ENCODE peak calls at places on chromosomes 11 and 22, in six cellular contexts. One of them, this sample, is unnamed.

GRCh38 chr11:104653011-104653806 is 245.1 kb downstream of the CASP12 start:
- DNase-seq in H1: no peak
- DNase-seq in gastrocnemius medialis: no peak
- DNase-seq in neural crest cell: no peak
- DNase-seq in body of pancreas: no peak
- DNase-seq in K562: no peak
- DNase-seq in this sample: no peak

GRCh38 chr11:111427471-111427912 is 48.4 kb upstream of the POU2AF1 start:
- DNase-seq in H1: no peak
- DNase-seq in gastrocnemius medialis: no peak
- DNase-seq in neural crest cell: no peak
- DNase-seq in body of pancreas: peak
- DNase-seq in K562: no peak
- DNase-seq in this sample: no peak

GRCh38 chr11:47987781-47988180 is 7.4 kb downstream of the PTPRJ start:
- DNase-seq in H1: no peak
- DNase-seq in gastrocnemius medialis: no peak
- DNase-seq in neural crest cell: no peak
- DNase-seq in body of pancreas: no peak
- DNase-seq in K562: no peak
- DNase-seq in this sample: no peak

GRCh38 chr11:27673979-27674663 is 26.1 kb downstream of the BDNF start:
- DNase-seq in H1: no peak
- DNase-seq in gastrocnemius medialis: no peak
- DNase-seq in neural crest cell: no peak
- DNase-seq in body of pancreas: no peak
- DNase-seq in K562: no peak
- DNase-seq in this sample: no peak

GRCh38 chr22:49672013-49672516 is 155.6 kb downstream of the BRD1 start:
- DNase-seq in H1: no peak
- DNase-seq in gastrocnemius medialis: no peak
- DNase-seq in neural crest cell: no peak
- DNase-seq in body of pancreas: no peak
- DNase-seq in K562: no peak
- DNase-seq in this sample: no peak

GRCh38 chr22:20013382-20013871 is 3.2 kb downstream of the ARVCF start:
- DNase-seq in H1: peak
- DNase-seq in gastrocnemius medialis: peak
- DNase-seq in neural crest cell: peak
- DNase-seq in body of pancreas: peak
- DNase-seq in K562: peak
- DNase-seq in this sample: peak

GRCh38 chr22:28283025-28283654 is 364.1 kb upstream of the PITPNB start:
- DNase-seq in H1: no peak
- DNase-seq in gastrocnemius medialis: no peak
- DNase-seq in neural crest cell: no peak
- DNase-seq in body of pancreas: no peak
- DNase-seq in K562: no peak
- DNase-seq in this sample: no peak

GRCh38 chr11:80632156-80632555 is 1191.3 kb upstream of the TENM4 start:
- DNase-seq in H1: no peak
- DNase-seq in gastrocnemius medialis: no peak
- DNase-seq in neural crest cell: no peak
- DNase-seq in body of pancreas: no peak
- DNase-seq in K562: no peak
- DNase-seq in this sample: no peak

GRCh38 chr11:128715691-128716153 is 21.9 kb downstream of the FLI1 start:
- DNase-seq in H1: no peak
- DNase-seq in gastrocnemius medialis: no peak
- DNase-seq in neural crest cell: no peak
- DNase-seq in body of pancreas: no peak
- DNase-seq in K562: no peak
- DNase-seq in this sample: no peak

GRCh38 chr22:30868663-30869385 is 99.8 kb downstream of the MORC2 start:
- DNase-seq in H1: no peak
- DNase-seq in gastrocnemius medialis: no peak
- DNase-seq in neural crest cell: no peak
- DNase-seq in body of pancreas: no peak
- DNase-seq in K562: no peak
- DNase-seq in this sample: no peak

GRCh38 chr22:27989758-27990450 is 70.8 kb upstream of the PITPNB start:
- DNase-seq in H1: no peak
- DNase-seq in gastrocnemius medialis: no peak
- DNase-seq in neural crest cell: no peak
- DNase-seq in body of pancreas: no peak
- DNase-seq in K562: no peak
- DNase-seq in this sample: no peak

GRCh38 chr11:17508306-17508705 is 31.7 kb upstream of the ABCC8 start:
- DNase-seq in H1: no peak
- DNase-seq in gastrocnemius medialis: no peak
- DNase-seq in neural crest cell: no peak
- DNase-seq in body of pancreas: no peak
- DNase-seq in K562: no peak
- DNase-seq in this sample: no peak

GRCh38 chr22:30249049-30250038 is 2.8 kb upstream of the LIF start:
- DNase-seq in H1: no peak
- DNase-seq in gastrocnemius medialis: no peak
- DNase-seq in neural crest cell: no peak
- DNase-seq in body of pancreas: no peak
- DNase-seq in K562: peak
- DNase-seq in this sample: peak

GRCh38 chr11:45105233-45105992 is 41.0 kb upstream of the PRDM11 start:
- DNase-seq in H1: peak
- DNase-seq in gastrocnemius medialis: peak
- DNase-seq in neural crest cell: peak
- DNase-seq in body of pancreas: peak
- DNase-seq in K562: peak
- DNase-seq in this sample: peak

GRCh38 chr11:1756791-1757771 is 6.6 kb downstream of the CTSD start:
- DNase-seq in H1: no peak
- DNase-seq in gastrocnemius medialis: no peak
- DNase-seq in neural crest cell: no peak
- DNase-seq in body of pancreas: no peak
- DNase-seq in K562: no peak
- DNase-seq in this sample: no peak

GRCh38 chr11:76512851-76513653 is 68.2 kb downstream of the EMSY start:
- DNase-seq in H1: no peak
- DNase-seq in gastrocnemius medialis: no peak
- DNase-seq in neural crest cell: no peak
- DNase-seq in body of pancreas: no peak
- DNase-seq in K562: no peak
- DNase-seq in this sample: no peak

GRCh38 chr11:101584651-101585050 is 844 bp upstream of the TRPC6 start:
- DNase-seq in H1: no peak
- DNase-seq in gastrocnemius medialis: no peak
- DNase-seq in neural crest cell: no peak
- DNase-seq in body of pancreas: no peak
- DNase-seq in K562: no peak
- DNase-seq in this sample: peak

GRCh38 chr22:44472583-44472982 is 25.4 kb downstream of the RTL6 start:
- DNase-seq in H1: no peak
- DNase-seq in gastrocnemius medialis: no peak
- DNase-seq in neural crest cell: no peak
- DNase-seq in body of pancreas: no peak
- DNase-seq in K562: no peak
- DNase-seq in this sample: no peak

GRCh38 chr22:44475706-44476105 is 22.3 kb downstream of the RTL6 start:
- DNase-seq in H1: no peak
- DNase-seq in gastrocnemius medialis: no peak
- DNase-seq in neural crest cell: no peak
- DNase-seq in body of pancreas: no peak
- DNase-seq in K562: no peak
- DNase-seq in this sample: no peak

GRCh38 chr22:44473580-44473979 is 24.5 kb downstream of the RTL6 start:
- DNase-seq in H1: no peak
- DNase-seq in gastrocnemius medialis: no peak
- DNase-seq in neural crest cell: no peak
- DNase-seq in body of pancreas: no peak
- DNase-seq in K562: no peak
- DNase-seq in this sample: no peak

GRCh38 chr22:44473166-44473565 is 24.9 kb downstream of the RTL6 start:
- DNase-seq in H1: no peak
- DNase-seq in gastrocnemius medialis: no peak
- DNase-seq in neural crest cell: no peak
- DNase-seq in body of pancreas: no peak
- DNase-seq in K562: no peak
- DNase-seq in this sample: no peak
- TF ChIP-seq CTCF in H1: no peak
- TF ChIP-seq CTCF in gastrocnemius medialis: no peak
- TF ChIP-seq CTCF in neural crest cell: no peak
- TF ChIP-seq CTCF in body of pancreas: no peak
- TF ChIP-seq CTCF in K562: no peak
- TF ChIP-seq CTCF in this sample: no peak

GRCh38 chr11:94835571-94835970 is 67.4 kb downstream of the AMOTL1 start:
- DNase-seq in H1: no peak
- DNase-seq in gastrocnemius medialis: no peak
- DNase-seq in neural crest cell: no peak
- DNase-seq in body of pancreas: no peak
- DNase-seq in K562: no peak
- DNase-seq in this sample: no peak

GRCh38 chr11:94844031-94844430 is 75.9 kb downstream of the AMOTL1 start:
- DNase-seq in H1: no peak
- DNase-seq in gastrocnemius medialis: no peak
- DNase-seq in neural crest cell: no peak
- DNase-seq in body of pancreas: no peak
- DNase-seq in K562: no peak
- DNase-seq in this sample: no peak

GRCh38 chr11:94838027-94838610 is 70.0 kb downstream of the AMOTL1 start:
- DNase-seq in H1: no peak
- DNase-seq in gastrocnemius medialis: no peak
- DNase-seq in neural crest cell: no peak
- DNase-seq in body of pancreas: no peak
- DNase-seq in K562: no peak
- DNase-seq in this sample: no peak

GRCh38 chr11:94837317-94837716 is 69.2 kb downstream of the AMOTL1 start:
- DNase-seq in H1: no peak
- DNase-seq in gastrocnemius medialis: no peak
- DNase-seq in neural crest cell: no peak
- DNase-seq in body of pancreas: no peak
- DNase-seq in K562: no peak
- DNase-seq in this sample: no peak

DNA sequence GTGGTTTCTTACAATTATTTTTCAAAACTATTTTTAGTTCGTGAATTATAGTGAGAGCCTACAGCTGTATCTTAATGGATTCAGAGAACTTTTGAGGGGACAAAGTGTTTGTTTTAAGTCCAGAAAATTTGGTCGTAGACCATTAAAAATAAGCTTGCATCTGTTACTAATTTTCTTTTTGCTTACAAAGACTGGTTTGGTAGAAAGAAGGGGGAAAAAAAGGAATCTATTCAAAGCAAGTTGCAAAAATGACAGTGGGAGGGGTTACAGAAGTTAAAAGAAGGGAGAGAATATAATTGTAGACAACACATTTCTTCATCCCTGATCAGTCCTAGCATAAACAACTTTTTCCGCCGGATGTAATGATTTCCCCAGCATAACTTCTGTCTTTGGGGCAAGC is 72.1 kb downstream of the AMOTL1 start:
- DNase-seq in H1: no peak
- DNase-seq in gastrocnemius medialis: no peak
- DNase-seq in neural crest cell: no peak
- DNase-seq in body of pancreas: no peak
- DNase-seq in K562: no peak
- DNase-seq in this sample: no peak
- TF ChIP-seq CTCF in H1: no peak
- TF ChIP-seq CTCF in gastrocnemius medialis: no peak
- TF ChIP-seq CTCF in neural crest cell: no peak
- TF ChIP-seq CTCF in body of pancreas: no peak
- TF ChIP-seq CTCF in K562: no peak
- TF ChIP-seq CTCF in this sample: no peak

DNA sequence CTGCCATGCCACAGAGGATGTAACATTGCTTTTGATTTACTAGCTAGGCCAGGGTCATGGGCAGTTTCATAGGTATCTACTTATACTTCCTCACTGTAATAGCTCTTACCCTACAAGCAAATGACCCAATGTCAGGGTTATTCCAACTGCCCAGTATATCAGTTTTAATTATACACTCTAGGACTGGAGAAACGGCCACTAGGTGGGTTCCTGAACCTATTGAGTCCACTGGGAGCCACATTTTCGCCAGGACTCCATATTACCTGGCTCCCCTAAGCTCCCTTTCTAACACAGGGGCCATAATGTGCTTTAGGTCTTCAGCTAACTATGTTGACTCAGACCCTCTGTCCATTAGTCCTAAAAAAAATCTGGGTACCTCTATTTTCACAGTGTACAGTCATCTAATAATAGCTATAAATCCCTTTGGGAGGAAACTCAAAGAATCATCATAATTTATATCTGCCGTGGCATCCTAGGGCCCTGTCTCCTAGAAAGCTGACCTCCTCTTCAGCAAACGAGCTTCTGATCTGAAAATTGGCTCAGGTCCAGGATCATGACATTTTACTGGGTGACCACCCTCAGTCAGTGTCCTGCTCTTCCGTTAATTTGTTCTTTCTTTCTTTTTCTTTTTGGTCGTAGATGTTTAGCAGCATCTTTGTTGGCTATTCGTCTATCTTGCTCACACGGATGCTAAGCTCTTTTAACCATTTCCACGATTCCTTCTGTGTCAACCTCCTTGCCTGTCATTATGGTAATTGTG is 244.3 kb downstream of the FAM76B start:
- DNase-seq in H1: no peak
- DNase-seq in gastrocnemius medialis: no peak
- DNase-seq in neural crest cell: no peak
- DNase-seq in body of pancreas: no peak
- DNase-seq in K562: no peak
- DNase-seq in this sample: no peak
- TF ChIP-seq CTCF in H1: peak
- TF ChIP-seq CTCF in gastrocnemius medialis: no peak
- TF ChIP-seq CTCF in neural crest cell: no peak
- TF ChIP-seq CTCF in body of pancreas: no peak
- TF ChIP-seq CTCF in K562: no peak
- TF ChIP-seq CTCF in this sample: no peak

DNA sequence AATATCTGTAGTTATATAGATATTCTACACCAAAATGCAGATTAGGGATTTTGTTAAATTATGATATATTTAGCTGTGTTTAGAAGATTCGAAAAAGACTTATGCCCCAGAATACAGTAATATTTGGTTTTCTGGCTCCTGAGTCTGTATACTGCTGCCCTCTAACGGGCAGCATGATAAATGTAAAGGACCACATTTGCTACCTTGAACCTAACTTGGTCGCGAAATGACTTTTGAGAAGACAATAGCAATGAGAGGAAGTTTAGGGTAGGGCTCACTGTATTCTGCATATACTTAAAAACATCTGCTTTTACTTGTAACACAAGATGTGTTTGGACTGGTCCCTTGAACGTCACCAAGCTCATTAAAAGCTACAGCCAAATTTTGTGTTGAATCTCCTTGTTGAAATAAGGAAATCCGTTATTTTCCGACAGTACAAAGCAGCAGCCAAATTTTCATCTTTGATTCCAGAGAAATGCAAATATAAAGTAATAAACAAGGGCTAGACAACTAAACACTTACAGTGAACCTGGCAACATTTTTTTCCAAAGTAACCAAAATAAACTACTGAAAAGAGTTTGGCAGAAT is 309.1 kb downstream of the SWAP70 start:
- DNase-seq in H1: no peak
- DNase-seq in gastrocnemius medialis: no peak
- DNase-seq in neural crest cell: no peak
- DNase-seq in body of pancreas: peak
- DNase-seq in K562: peak
- DNase-seq in this sample: no peak
- TF ChIP-seq CTCF in H1: peak
- TF ChIP-seq CTCF in gastrocnemius medialis: peak
- TF ChIP-seq CTCF in neural crest cell: peak
- TF ChIP-seq CTCF in body of pancreas: peak
- TF ChIP-seq CTCF in K562: peak
- TF ChIP-seq CTCF in this sample: peak

This sample was measured in nephron progenitor cell.